ENCODE peak calls at places on chromosome 16, in seven cellular contexts. T, W, I, X, C, U and B are unnamed samples.
A peak's percentile ranks its signal among the peaks of the same experiment; 100 is the strongest.

GRCh38 chr16:21162661-21163151 is 4.2 kb downstream of the LDAF1 start:
- DNase-seq in U (peak; percentile 35), I (no peak), X (no peak), W (peak; percentile 60), T (peak; percentile 60), C (no peak), B (no peak)

GRCh38 chr16:84247844-84248243 is 8.0 kb upstream of the KCNG4 start:
- DNase-seq in I (no peak), C (no peak), T (no peak), X (no peak), U (peak; percentile 3), W (no peak), B (no peak)

GRCh38 chr16:13194766-13195165 is 293.4 kb downstream of the SHISA9 start:
- DNase-seq in I (no peak), T (no peak), C (no peak), W (no peak), U (no peak), X (no peak), B (no peak)

GRCh38 chr16:47304563-47304962 is 156.3 kb downstream of the ITFG1 start:
- DNase-seq in X (no peak), T (no peak), I (no peak), U (peak; percentile 24), C (no peak), W (no peak), B (no peak)

GRCh38 chr16:71781741-71782140 is 26.9 kb downstream of the AP1G1 start:
- DNase-seq in X (no peak), U (peak; percentile 19), T (no peak), W (no peak), I (no peak), C (no peak), B (no peak)

GRCh38 chr16:14405611-14406537 is 224.2 kb downstream of the PARN start:
- DNase-seq in C (no peak), T (peak; percentile 24), X (peak; percentile 78), I (peak; percentile 97), U (no peak), W (peak; percentile 19), B (peak; percentile 19)

GRCh38 chr16:56910654-56911539 is 21.0 kb upstream of the HERPUD1 start:
- DNase-seq in I (no peak), T (no peak), W (no peak), U (peak; percentile 93), X (peak; percentile 63), C (no peak), B (peak; percentile 45)

GRCh38 chr16:66378739-66379570 is 12.5 kb downstream of the CDH5 start:
- DNase-seq in X (no peak), I (no peak), U (no peak), W (no peak), T (no peak), C (no peak), B (no peak)

GRCh38 chr16:55815320-55815719 is 17.6 kb downstream of the CES1 start:
- DNase-seq in X (no peak), I (peak; percentile 14), U (no peak), C (no peak), T (no peak), W (no peak), B (no peak)

GRCh38 chr16:54503011-54503410 is 216.4 kb upstream of the IRX3 start:
- DNase-seq in T (no peak), W (peak; percentile 71), U (no peak), X (no peak), I (no peak), C (no peak), B (no peak)

GRCh38 chr16:48497932-48498760 is 111.8 kb downstream of the N4BP1 start:
- DNase-seq in U (no peak), X (no peak), C (no peak), T (peak; percentile 34), W (no peak), I (no peak), B (no peak)

GRCh38 chr16:7404217-7404616 is 71.6 kb downstream of the RBFOX1 start:
- DNase-seq in W (no peak), U (no peak), C (no peak), I (peak; percentile 81), X (no peak), T (no peak), B (no peak)

GRCh38 chr16:81073560-81074330 is 3.3 kb downstream of the C16orf46 start:
- DNase-seq in U (no peak), W (no peak), T (no peak), I (no peak), C (no peak), X (no peak), B (no peak)

GRCh38 chr16:80989801-80990200 is 16.9 kb downstream of the CMC2 start:
- DNase-seq in I (no peak), X (no peak), W (no peak), T (no peak), C (no peak), U (peak; percentile 41), B (no peak)

GRCh38 chr16:67915831-67916723 is 15.6 kb downstream of the CTRL start:
- DNase-seq in I (no peak), U (peak; percentile 24), C (no peak), W (no peak), T (no peak), X (no peak), B (no peak)

GRCh38 chr16:14242769-14243168 is 171.7 kb downstream of the MRTFB start:
- DNase-seq in T (no peak), U (no peak), I (no peak), W (no peak), C (no peak), X (no peak), B (no peak)

GRCh38 chr16:17843905-17844304 is 373.1 kb upstream of the XYLT1 start:
- DNase-seq in U (no peak), X (no peak), C (no peak), W (no peak), T (no peak), I (no peak), B (no peak)

GRCh38 chr16:15513169-15513568 is 78.8 kb downstream of the BMERB1 start:
- DNase-seq in T (no peak), C (no peak), X (no peak), I (no peak), U (no peak), W (no peak), B (no peak)

GRCh38 chr16:30090607-30091332 is 954 bp downstream of the TBX6 start:
- DNase-seq in U (no peak), W (no peak), X (no peak), I (no peak), C (no peak), T (peak; percentile 44), B (no peak)

GRCh38 chr16:2151188-2152091 is 3.0 kb downstream of the RAB26 start:
- DNase-seq in X (peak; percentile 53), T (no peak), W (no peak), C (no peak), I (peak; percentile 81), U (no peak), B (no peak)

GRCh38 chr16:72198021-72198420 is 26.1 kb upstream of the PMFBP1 start:
- DNase-seq in I (no peak), U (peak; percentile 80), X (no peak), C (no peak), W (no peak), T (peak; percentile 68), B (no peak)

GRCh38 chr16:85673529-85674417 is 15.0 kb downstream of the GINS2 start:
- DNase-seq in I (no peak), T (peak; percentile 61), W (peak; percentile 72), X (no peak), U (peak; percentile 75), C (no peak), B (no peak)

GRCh38 chr16:77682586-77682985 is 39.7 kb upstream of the NUDT7 start:
- DNase-seq in X (no peak), W (no peak), U (no peak), T (no peak), I (no peak), C (no peak), B (no peak)

GRCh38 chr16:5041604-5042133 is 7.9 kb upstream of the NAGPA start:
- DNase-seq in X (no peak), T (no peak), U (peak; percentile 83), I (no peak), C (no peak), W (no peak), B (no peak)

GRCh38 chr16:58187092-58187491 is 10.8 kb downstream of the CSNK2A2 start:
- DNase-seq in T (no peak), I (no peak), X (no peak), W (no peak), C (no peak), U (no peak), B (no peak)

GRCh38 chr16:26993511-26993910 is 73.2 kb upstream of the C16orf82 start:
- DNase-seq in C (no peak), T (no peak), I (no peak), X (no peak), W (no peak), U (no peak), B (no peak)

DNA sequence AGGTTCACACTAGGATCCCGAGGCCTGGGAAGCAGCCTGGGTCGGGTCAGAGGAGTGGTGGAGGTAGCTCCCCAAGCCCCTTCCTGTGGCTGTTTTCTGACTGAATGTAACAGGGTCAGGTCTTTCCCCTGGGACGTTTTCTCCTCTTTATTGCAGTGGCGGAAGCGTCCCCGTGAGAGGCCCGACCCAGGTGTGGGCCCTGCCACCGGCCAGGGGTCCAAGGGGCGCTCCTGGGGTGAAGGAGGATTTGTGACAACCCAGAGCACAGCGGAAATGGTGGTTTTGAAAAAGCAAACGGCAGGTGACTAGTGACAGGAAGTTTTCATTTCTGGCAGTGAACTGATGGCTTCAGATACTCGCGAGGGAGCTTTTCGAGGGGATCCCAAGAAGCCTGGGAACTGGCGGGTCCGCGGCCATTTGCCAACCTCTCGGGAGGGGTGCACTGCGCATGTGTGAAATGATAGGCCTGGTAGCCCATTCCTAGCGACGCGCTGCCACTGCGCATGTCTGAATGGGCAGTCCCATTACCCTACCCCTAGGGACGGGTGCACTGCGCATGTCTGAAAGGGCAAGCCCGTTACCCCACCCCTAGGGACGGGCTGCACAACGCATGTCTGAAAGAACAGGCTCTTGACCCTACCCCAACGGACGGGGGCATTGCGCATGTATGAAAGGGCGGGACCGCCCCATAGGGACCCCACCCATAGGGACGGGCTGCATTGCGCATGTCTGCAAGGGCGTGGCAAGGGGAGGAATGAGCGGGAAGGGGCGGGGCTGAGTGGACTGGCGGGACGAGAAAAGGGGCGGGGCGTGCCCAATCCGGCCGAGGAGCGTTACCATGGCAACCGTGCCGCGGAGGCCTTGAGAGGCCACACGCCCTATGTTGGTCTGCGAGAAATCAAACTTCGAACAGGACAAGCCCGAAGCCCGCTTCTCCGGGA is 1747.9 kb downstream of the TP53TG3F start:
- DNase-seq in X (no peak), C (no peak), U (no peak), T (no peak), I (no peak), W (no peak), B (no peak)
- H3K9me3 ChIP-seq in X (no peaks in the 10 kb centered on the region), C (no peaks in the 10 kb centered on the region), U (peaks cover 12% of the 10 kb centered on the region), T (no peaks in the 10 kb centered on the region), I (peaks cover 78% of the 10 kb centered on the region), W (peaks cover 36% of the 10 kb centered on the region), B (peaks cover 10% of the 10 kb centered on the region)

GRCh38 chr16:3321802-3322201 is 16.5 kb downstream of the ZNF75A start:
- DNase-seq in T (no peak), I (no peak), W (no peak), C (no peak), U (no peak), X (no peak), B (no peak)
- H3K9me3 ChIP-seq in T (peaks cover 51% of the 10 kb centered on the region), I (peaks cover 32% of the 10 kb centered on the region), W (peaks cover 93% of the 10 kb centered on the region), C (peaks cover 69% of the 10 kb centered on the region), U (peaks cover 61% of the 10 kb centered on the region), X (no peaks in the 10 kb centered on the region), B (peaks cover 23% of the 10 kb centered on the region)

GRCh38 chr16:35152067-35152627 is 1692.7 kb downstream of the TP53TG3F start:
- DNase-seq in T (no peak), C (no peak), U (no peak), I (no peak), W (no peak), X (no peak), B (no peak)
- H3K9me3 ChIP-seq in T (no peaks in the 10 kb centered on the region), C (no peaks in the 10 kb centered on the region), U (peaks cover 24% of the 10 kb centered on the region), I (peaks cover 78% of the 10 kb centered on the region), W (peaks cover 87% of the 10 kb centered on the region), X (peaks cover 7% of the 10 kb centered on the region), B (peaks cover 30% of the 10 kb centered on the region)

GRCh38 chr16:35147556-35148504 is 1688.4 kb downstream of the TP53TG3F start:
- DNase-seq in U (no peak), C (no peak), W (no peak), I (no peak), X (no peak), T (no peak), B (no peak)
- H3K9me3 ChIP-seq in U (peaks cover 44% of the 10 kb centered on the region), C (no peaks in the 10 kb centered on the region), W (peaks cover 93% of the 10 kb centered on the region), I (peaks cover 71% of the 10 kb centered on the region), X (peaks cover 7% of the 10 kb centered on the region), T (no peaks in the 10 kb centered on the region), B (peaks cover 45% of the 10 kb centered on the region)